ENCODE peak calls at places on chromosomes 4 and X, in four cellular contexts. J is K562, V is IMR-90, E is GM12878. B is an unnamed sample.

GRCh38 chrX:102934624-102935023 is 2.4 kb upstream of the RAB40AL start:
- DNase-seq in J (peak), V (peak), E (no peak), B (peak)

GRCh38 chr4:77861500-77861899 is 1.1 kb upstream of the MRPL1 start:
- DNase-seq in J (no peak), V (no peak), E (no peak), B (no peak)

GRCh38 chr4:83267121-83267834 is 17.3 kb downstream of the COQ2 start:
- DNase-seq in J (no peak), V (peak), E (no peak), B (no peak)

GRCh38 chr4:105836537-105836936 is 58.7 kb upstream of the NPNT start:
- DNase-seq in J (no peak), V (no peak), E (no peak), B (no peak)

GRCh38 chr4:110633358-110634319 is 10.8 kb upstream of the PITX2 start:
- DNase-seq in J (no peak), V (no peak), E (no peak), B (peak)

GRCh38 chrX:149871940-149872339 is 9.0 kb upstream of the MAGEA8 start:
- DNase-seq in J (peak), V (no peak), E (peak), B (peak)

GRCh38 chrX:128807367-128807766 is 715.9 kb downstream of the SMARCA1 start:
- DNase-seq in J (no peak), V (no peak), E (no peak), B (no peak)

GRCh38 chrX:22395372-22395771 is 122.7 kb downstream of the CBLL2 start:
- DNase-seq in J (no peak), V (peak), E (no peak), B (no peak)

GRCh38 chr4:102036016-102036415 is 245.5 kb downstream of the BANK1 start:
- DNase-seq in J (no peak), V (no peak), E (no peak), B (no peak)

GRCh38 chrX:155068165-155068564 is 2.8 kb downstream of the CMC4 start:
- DNase-seq in J (no peak), V (peak), E (no peak), B (no peak)

GRCh38 chr4:169968999-169969398 is 57.2 kb downstream of the MFAP3L start:
- DNase-seq in J (no peak), V (peak), E (no peak), B (no peak)

GRCh38 chr4:55706526-55706925 is 70.4 kb upstream of the NMU start:
- DNase-seq in J (no peak), V (peak), E (no peak), B (no peak)

GRCh38 chrX:9569875-9570274 is 105.0 kb downstream of the TBL1X start:
- DNase-seq in J (no peak), V (no peak), E (no peak), B (no peak)

GRCh38 chr4:139304920-139305319 is 2.6 kb upstream of the NDUFC1 start:
- DNase-seq in J (no peak), V (no peak), E (no peak), B (no peak)

GRCh38 chr4:146585761-146586333 is 52.8 kb upstream of the POU4F2 start:
- DNase-seq in J (no peak), V (peak), E (no peak), B (no peak)

GRCh38 chr4:146577111-146577510 is 55.4 kb upstream of the SLC10A7 start:
- DNase-seq in J (no peak), V (peak), E (no peak), B (no peak)

GRCh38 chr4:146582864-146583263 is 55.8 kb upstream of the POU4F2 start:
- DNase-seq in J (no peak), V (no peak), E (no peak), B (no peak)
- TF ChIP-seq CHD1 in J (no peak), V (no peak), E (no peak), B (no peak)

GRCh38 chr4:11931266-11931665 is 502.6 kb upstream of the HS3ST1 start:
- DNase-seq in J (no peak), V (no peak), E (no peak), B (no peak)
- TF ChIP-seq RFX5 in J (no peak), V (no peak), E (no peak), B (no peak)

DNA sequence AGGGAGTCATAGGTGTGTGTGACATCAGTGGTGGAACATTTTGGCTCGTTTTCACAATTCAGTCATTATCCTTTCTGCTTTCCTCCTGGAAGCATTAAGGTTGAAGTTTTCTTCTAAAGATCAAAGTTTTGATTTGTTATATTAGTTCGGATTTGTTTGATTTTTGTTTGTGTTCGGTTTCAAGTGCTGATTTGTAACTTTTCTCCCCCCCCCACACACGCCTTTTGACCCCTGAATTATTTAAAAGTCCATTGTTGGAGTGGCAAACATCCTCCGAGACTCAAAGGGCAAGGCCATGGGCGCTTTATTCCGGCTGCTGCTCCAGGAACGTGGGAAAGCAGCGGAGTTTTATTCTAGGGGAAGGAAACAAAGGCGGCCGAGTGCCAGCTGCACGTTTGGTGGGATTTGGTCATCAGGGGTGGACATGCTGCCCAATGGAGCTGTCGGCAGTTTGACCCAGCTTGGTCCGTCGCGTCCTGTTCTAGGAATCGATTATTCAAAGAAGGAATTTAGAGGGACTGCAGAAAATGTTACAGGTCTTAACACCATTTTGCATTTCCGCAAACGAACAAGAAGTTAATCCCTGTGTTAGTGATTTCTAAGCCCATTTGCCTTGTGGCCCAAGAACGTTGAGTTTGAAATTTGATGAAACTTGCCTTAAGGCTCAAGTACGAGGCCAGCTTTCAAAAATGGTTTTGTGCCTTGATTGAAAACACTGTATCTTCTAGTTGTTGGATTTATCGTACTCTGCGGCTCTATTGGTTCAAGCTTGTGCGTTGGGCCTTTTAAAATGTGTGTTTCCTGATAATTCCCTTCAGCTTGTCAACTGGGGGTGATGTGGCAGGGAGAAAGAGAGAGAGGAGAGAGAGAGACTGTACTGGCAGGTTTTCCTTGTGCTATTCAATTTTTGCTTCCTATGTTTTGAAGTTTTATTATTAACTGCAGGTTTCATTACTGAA is 567 bp upstream of the ZNF41 start:
- DNase-seq in J (peak), V (peak), E (no peak), B (no peak)
- TF ChIP-seq CHD1 in J (no peak), V (no peak), E (no peak), B (no peak)

DNA sequence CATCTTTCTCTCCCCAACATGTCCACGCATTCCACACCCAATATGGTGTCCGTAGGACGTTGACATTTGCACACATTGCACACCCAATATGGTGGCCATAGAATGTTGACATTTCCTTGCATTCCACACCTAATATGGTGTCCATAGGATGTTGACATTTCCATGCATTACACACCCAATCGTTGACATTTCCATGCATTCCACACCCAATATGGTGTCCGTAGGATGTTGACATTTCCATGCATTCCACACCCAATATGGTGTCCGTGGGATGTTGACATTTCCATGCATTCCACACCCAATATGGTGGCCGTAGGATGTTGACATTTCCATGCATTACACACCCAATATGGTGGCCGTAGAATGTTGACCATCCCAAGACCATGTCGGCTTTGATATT is 88.4 kb upstream of the SHOX start:
- DNase-seq in J (no peak), V (no peak), E (no peak), B (no peak)
- TF ChIP-seq RFX5 in J (no peak), V (no peak), E (no peak), B (no peak)

GRCh38 chrX:119507206-119507605 is 39.0 kb downstream of the SLC25A5 start:
- DNase-seq in J (no peak), V (no peak), E (no peak), B (no peak)

GRCh38 chrX:119516157-119516702 is 48.0 kb downstream of the SLC25A5 start:
- DNase-seq in J (peak), V (peak), E (peak), B (no peak)

DNA sequence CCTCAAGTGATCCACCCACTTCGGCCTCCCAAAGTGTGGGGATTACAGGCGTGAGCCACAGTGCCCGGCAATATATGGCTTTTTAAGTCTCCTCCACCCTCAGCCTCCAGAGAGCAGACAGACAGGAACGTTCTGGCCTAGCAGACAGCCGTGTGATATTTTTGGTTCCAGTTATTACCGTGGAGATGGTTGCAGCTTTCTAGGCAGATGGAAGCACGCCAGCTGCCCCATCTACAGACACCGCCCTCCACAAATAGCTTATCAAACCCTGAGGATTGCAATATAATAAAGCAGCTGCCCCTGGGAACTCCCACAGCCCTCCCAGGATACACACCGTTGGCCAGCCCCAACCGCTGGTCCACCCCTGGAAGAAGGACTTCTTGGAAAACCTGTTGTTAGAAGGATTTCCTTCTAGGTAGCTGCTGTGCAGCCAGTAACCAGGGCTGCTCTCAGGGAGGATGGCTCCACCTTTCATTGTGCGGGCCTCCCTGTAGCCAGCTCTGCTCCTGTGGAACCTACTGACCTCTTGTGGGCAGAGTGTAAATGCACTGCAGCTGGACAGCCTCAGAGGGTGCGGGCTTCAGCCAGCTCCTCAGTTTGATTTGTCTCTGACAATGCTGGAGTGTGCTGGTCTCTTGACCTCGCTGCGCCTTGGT is 44.0 kb downstream of the SLC25A5 start:
- DNase-seq in J (peak), V (peak), E (no peak), B (peak)
- TF ChIP-seq CHD1 in J (no peak), V (no peak), E (no peak), B (no peak)

GRCh38 chr4:156939801-156940200 is 31.8 kb downstream of the PDGFC start:
- DNase-seq in J (no peak), V (no peak), E (no peak), B (no peak)

GRCh38 chr4:156942991-156943390 is 28.6 kb downstream of the PDGFC start:
- DNase-seq in J (no peak), V (no peak), E (no peak), B (no peak)

GRCh38 chr4:156939151-156939550 is 32.4 kb downstream of the PDGFC start:
- DNase-seq in J (no peak), V (peak), E (no peak), B (no peak)

GRCh38 chr4:156945532-156945931 is 26.1 kb downstream of the PDGFC start:
- DNase-seq in J (no peak), V (no peak), E (no peak), B (no peak)

GRCh38 chr4:156941940-156942548 is 29.6 kb downstream of the PDGFC start:
- DNase-seq in J (no peak), V (peak), E (no peak), B (no peak)
- TF ChIP-seq RFX5 in J (no peak), V (no peak), E (no peak), B (no peak)

GRCh38 chrX:21276736-21277433 is 97.3 kb upstream of the CNKSR2 start:
- DNase-seq in J (no peak), V (no peak), E (no peak), B (no peak)
- TF ChIP-seq CHD1 in J (no peak), V (no peak), E (no peak), B (no peak)

DNA sequence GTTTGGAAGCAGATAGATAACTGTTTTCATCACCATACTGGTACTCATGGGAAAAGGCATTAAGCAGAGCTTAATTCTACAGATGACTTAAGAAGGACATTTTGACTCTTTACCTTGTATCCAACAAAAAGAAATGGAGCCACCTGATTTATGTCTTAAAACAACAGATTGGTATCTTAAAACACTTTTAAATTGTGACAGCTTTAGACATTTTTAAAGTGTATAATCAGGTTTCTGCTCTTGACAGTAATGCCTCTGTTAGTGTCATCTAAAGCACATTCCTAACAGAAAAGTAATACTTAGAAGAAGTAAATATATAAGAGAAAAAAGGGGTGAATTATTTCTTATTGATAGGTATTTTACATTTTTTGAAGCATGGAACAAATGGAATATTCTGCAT is 55.9 kb downstream of the SPATA4 start:
- DNase-seq in J (no peak), V (no peak), E (no peak), B (no peak)
- TF ChIP-seq RFX5 in J (no peak), V (no peak), E (no peak), B (no peak)

GRCh38 chr4:73451404-73451803 is 15.4 kb downstream of the AFP start:
- DNase-seq in J (no peak), V (peak), E (no peak), B (no peak)
- TF ChIP-seq CHD1 in J (no peak), V (no peak), E (no peak), B (no peak)

DNA sequence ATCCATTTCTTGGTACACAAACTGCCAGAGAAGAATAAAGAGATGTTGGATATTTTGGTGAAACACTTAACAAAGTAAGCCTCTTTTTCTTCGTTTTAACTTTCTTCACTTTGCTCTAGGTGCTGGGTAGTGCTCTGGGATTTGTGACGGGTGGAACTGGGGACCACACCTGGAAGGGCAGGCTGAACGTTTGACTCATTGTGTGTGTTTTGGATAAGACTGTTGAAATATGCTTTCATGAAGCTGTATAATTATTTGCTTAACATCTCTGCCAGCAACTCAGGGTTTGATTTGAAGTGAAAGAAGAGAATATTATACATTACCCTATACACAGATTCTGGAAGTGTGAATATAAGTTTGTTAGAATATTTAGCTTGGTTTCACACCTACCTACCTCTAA is 233.2 kb downstream of the ARHGAP10 start:
- DNase-seq in J (no peak), V (no peak), E (no peak), B (no peak)
- TF ChIP-seq RFX5 in J (no peak), V (no peak), E (no peak), B (no peak)

B was measured in H1.